ENCODE peak calls at places on chromosomes 12 and 14, in four cellular contexts. One of them, this sample, is unnamed.

GRCh38 chr12:115093261-115093660 is 409.3 kb upstream of the TBX3 start:
- DNase-seq in left colon: no peak
- DNase-seq in GM20000: no peak
- DNase-seq in substantia nigra: no peak
- DNase-seq in this sample: no peak

GRCh38 chr12:63276537-63277365 is 125.8 kb upstream of the AVPR1A start:
- DNase-seq in GM20000: peak
- DNase-seq in substantia nigra: no peak
- DNase-seq in left colon: peak
- DNase-seq in this sample: no peak

GRCh38 chr14:68598621-68599447 is 194.0 kb downstream of the ZFP36L1 start:
- DNase-seq in left colon: peak
- DNase-seq in GM20000: no peak
- DNase-seq in substantia nigra: peak
- DNase-seq in this sample: no peak

GRCh38 chr12:110338754-110339153 is 57.7 kb downstream of the ATP2A2 start:
- DNase-seq in left colon: no peak
- DNase-seq in substantia nigra: no peak
- DNase-seq in GM20000: peak
- DNase-seq in this sample: no peak

GRCh38 chr12:78328524-78328923 is 497.8 kb downstream of the NAV3 start:
- DNase-seq in left colon: no peak
- DNase-seq in GM20000: no peak
- DNase-seq in substantia nigra: no peak
- DNase-seq in this sample: no peak

GRCh38 chr14:93239869-93240677 is 33.0 kb downstream of the UBR7 start:
- DNase-seq in GM20000: no peak
- DNase-seq in substantia nigra: no peak
- DNase-seq in left colon: no peak
- DNase-seq in this sample: no peak

GRCh38 chr12:47411961-47412360 is 293.9 kb downstream of the RPAP3 start:
- DNase-seq in left colon: no peak
- DNase-seq in GM20000: no peak
- DNase-seq in substantia nigra: no peak
- DNase-seq in this sample: no peak

GRCh38 chr12:65845751-65846537 is 21.7 kb downstream of the HMGA2 start:
- DNase-seq in GM20000: no peak
- DNase-seq in left colon: no peak
- DNase-seq in substantia nigra: no peak
- DNase-seq in this sample: no peak

GRCh38 chr14:69666698-69667211 is 55.4 kb downstream of the SUSD6 start:
- DNase-seq in substantia nigra: no peak
- DNase-seq in GM20000: no peak
- DNase-seq in left colon: no peak
- DNase-seq in this sample: no peak

GRCh38 chr12:120078868-120079267 is 37.7 kb downstream of the RAB35 start:
- DNase-seq in substantia nigra: no peak
- DNase-seq in left colon: no peak
- DNase-seq in GM20000: no peak
- DNase-seq in this sample: no peak

GRCh38 chr12:53749986-53750811 is 1.6 kb downstream of the CISTR start:
- DNase-seq in left colon: no peak
- DNase-seq in substantia nigra: no peak
- DNase-seq in GM20000: no peak
- DNase-seq in this sample: no peak

GRCh38 chr12:51210690-51211395 is 7.0 kb downstream of the POU6F1 start:
- DNase-seq in substantia nigra: peak
- DNase-seq in left colon: no peak
- DNase-seq in GM20000: no peak
- DNase-seq in this sample: no peak

GRCh38 chr12:46499901-46500300 is 127.3 kb upstream of the SLC38A2 start:
- DNase-seq in substantia nigra: no peak
- DNase-seq in left colon: no peak
- DNase-seq in GM20000: no peak
- DNase-seq in this sample: no peak

GRCh38 chr12:53481108-53481442 is 18.2 kb downstream of the MAP3K12 start:
- DNase-seq in substantia nigra: no peak
- DNase-seq in GM20000: no peak
- DNase-seq in left colon: no peak
- DNase-seq in this sample: no peak

GRCh38 chr12:57461326-57461903 is 1.8 kb downstream of the GLI1 start:
- DNase-seq in left colon: peak
- DNase-seq in GM20000: peak
- DNase-seq in substantia nigra: no peak
- DNase-seq in this sample: no peak

GRCh38 chr12:34599530-34600513 is 577.5 kb downstream of the ALG10 start:
- DNase-seq in left colon: no peak
- DNase-seq in GM20000: no peak
- DNase-seq in substantia nigra: no peak
- DNase-seq in this sample: no peak

GRCh38 chr14:33393895-33394405 is 455.3 kb downstream of the NPAS3 start:
- DNase-seq in substantia nigra: no peak
- DNase-seq in GM20000: no peak
- DNase-seq in left colon: no peak
- DNase-seq in this sample: no peak

GRCh38 chr12:109706747-109707469 is 6.7 kb upstream of the FAM222A start:
- DNase-seq in substantia nigra: no peak
- DNase-seq in GM20000: no peak
- DNase-seq in left colon: peak
- DNase-seq in this sample: no peak

GRCh38 chr14:102170061-102170460 is 30.4 kb downstream of the WDR20 start:
- DNase-seq in left colon: no peak
- DNase-seq in substantia nigra: no peak
- DNase-seq in GM20000: no peak
- DNase-seq in this sample: no peak

GRCh38 chr12:45774508-45775162 is 45.1 kb downstream of the ARID2 start:
- DNase-seq in left colon: no peak
- DNase-seq in substantia nigra: no peak
- DNase-seq in GM20000: no peak
- DNase-seq in this sample: no peak

This sample was measured in NCI-H1436 treated with DMSO at 0.1 percent for 48 hours.